ENCODE peak calls at places on chromosomes 12 and 14, in seven cellular contexts. E, A, I, V, X, G and D are unnamed samples.
A peak's percentile ranks its signal among the peaks of the same experiment; 100 is the strongest.

GRCh38 chr12:58648151-58648550 is 272.2 kb downstream of the LRIG3 start:
- DNase-seq in E (no peak), A (no peak), I (no peak), V (no peak), X (no peak), G (no peak), D (no peak)

GRCh38 chr14:24928501-24928900 is 121.4 kb downstream of the STXBP6 start:
- DNase-seq in E (no peak), A (no peak), I (no peak), V (no peak), X (no peak), G (no peak), D (no peak)

GRCh38 chr12:71661977-71662522 is 1.6 kb downstream of the ZFC3H1 start:
- DNase-seq in E (no peak), A (peak; percentile 37), I (no peak), V (no peak), X (no peak), G (no peak), D (no peak)

GRCh38 chr14:74852922-74853530 is 22.9 kb downstream of the PROX2 start:
- DNase-seq in E (no peak), A (peak; percentile 20), I (no peak), V (no peak), X (no peak), G (no peak), D (no peak)

GRCh38 chr12:79454338-79454777 is 236.4 kb downstream of the PAWR start:
- DNase-seq in E (no peak), A (peak; percentile 71), I (no peak), V (peak; percentile 68), X (no peak), G (no peak), D (no peak)

GRCh38 chr12:59398164-59398563 is 197.7 kb upstream of the SLC16A7 start:
- DNase-seq in E (no peak), A (no peak), I (no peak), V (no peak), X (no peak), G (no peak), D (no peak)

GRCh38 chr12:58671196-58671595 is 249.1 kb downstream of the LRIG3 start:
- DNase-seq in E (no peak), A (peak; percentile 4), I (no peak), V (no peak), X (no peak), G (no peak), D (no peak)

GRCh38 chr14:30610719-30611388 is 11.3 kb upstream of the SCFD1 start:
- DNase-seq in E (no peak), A (peak; percentile 78), I (peak; percentile 70), V (peak; percentile 35), X (no peak), G (no peak), D (no peak)

GRCh38 chr12:121358093-121358492 is 5.9 kb upstream of the ANAPC5 start:
- DNase-seq in E (no peak), A (no peak), I (no peak), V (no peak), X (no peak), G (no peak), D (no peak)

GRCh38 chr12:131114942-131115584 is 161.4 kb downstream of the ADGRD1 start:
- DNase-seq in E (no peak), A (no peak), I (no peak), V (no peak), X (no peak), G (peak; percentile 7), D (no peak)

GRCh38 chr12:94041833-94042232 is 106.5 kb upstream of the PLXNC1 start:
- DNase-seq in E (no peak), A (no peak), I (no peak), V (no peak), X (no peak), G (no peak), D (no peak)

GRCh38 chr12:122190842-122191668 is 8.1 kb downstream of the LRRC43 start:
- DNase-seq in E (no peak), A (peak; percentile 68), I (peak; percentile 75), V (no peak), X (peak; percentile 76), G (no peak), D (no peak)

GRCh38 chr14:65359503-65359902 is 53.0 kb upstream of the FUT8 start:
- DNase-seq in E (no peak), A (peak; percentile 66), I (no peak), V (no peak), X (no peak), G (no peak), D (no peak)

GRCh38 chr12:49976547-49976946 is 3.8 kb downstream of the AQP6 start:
- DNase-seq in E (no peak), A (no peak), I (no peak), V (no peak), X (no peak), G (no peak), D (no peak)

GRCh38 chr14:23580948-23581281 is 2.3 kb upstream of the JPH4 start:
- DNase-seq in E (no peak), A (no peak), I (no peak), V (no peak), X (no peak), G (no peak), D (no peak)

GRCh38 chr12:25328082-25328712 is 77.5 kb upstream of the KRAS start:
- DNase-seq in E (no peak), A (peak; percentile 83), I (peak; percentile 44), V (no peak), X (no peak), G (no peak), D (no peak)

DNA sequence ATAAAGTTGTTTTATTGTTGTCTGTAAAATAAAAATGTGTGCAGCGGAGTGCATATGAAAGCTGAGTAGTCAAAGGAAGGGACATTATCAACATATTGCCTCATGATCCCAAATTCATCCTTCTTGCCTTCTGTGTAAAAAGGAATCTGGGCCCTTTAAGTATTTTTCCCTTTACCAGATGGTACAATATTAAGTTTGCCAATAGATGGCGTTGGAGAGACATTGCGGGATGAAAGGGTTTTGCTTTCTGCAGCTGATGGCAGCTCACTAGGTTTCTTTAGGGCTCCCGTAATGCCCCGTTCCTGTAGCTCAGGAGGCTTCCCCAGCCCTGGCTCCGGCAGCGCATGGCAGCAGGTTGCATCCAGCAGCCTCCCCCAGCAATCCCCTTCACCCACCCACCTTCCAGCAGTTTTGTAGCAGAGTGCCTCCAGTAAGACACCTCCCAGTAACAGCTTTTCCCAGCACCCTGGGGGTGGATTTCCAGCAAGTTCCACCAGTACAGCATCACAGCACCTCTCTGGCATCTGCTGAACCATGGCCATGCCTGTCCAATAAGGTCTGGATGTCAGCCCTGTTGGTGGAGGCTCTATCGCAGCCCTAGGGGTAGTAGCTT is 354.4 kb downstream of the MED13L start:
- DNase-seq in E (no peak), A (no peak), I (no peak), V (no peak), X (no peak), G (no peak), D (no peak)
- TF ChIP-seq CTCF in E (no peak), A (no peak), I (no peak), V (no peak), X (no peak), G (no peak), D (no peak)

GRCh38 chr14:41609704-41610183 is 3.1 kb downstream of the LRFN5 start:
- DNase-seq in E (no peak), A (no peak), I (no peak), V (peak; percentile 20), X (no peak), G (peak; percentile 46), D (no peak)
- TF ChIP-seq CTCF in E (no peak), A (no peak), I (no peak), V (no peak), X (no peak), G (no peak), D (peak; percentile 30)

GRCh38 chr12:107894589-107894988 is 120.1 kb downstream of the ASCL4 start:
- DNase-seq in E (no peak), A (no peak), I (no peak), V (no peak), X (no peak), G (no peak), D (no peak)

GRCh38 chr12:107895966-107896365 is 121.5 kb downstream of the ASCL4 start:
- DNase-seq in E (no peak), A (no peak), I (no peak), V (no peak), X (no peak), G (no peak), D (no peak)

DNA sequence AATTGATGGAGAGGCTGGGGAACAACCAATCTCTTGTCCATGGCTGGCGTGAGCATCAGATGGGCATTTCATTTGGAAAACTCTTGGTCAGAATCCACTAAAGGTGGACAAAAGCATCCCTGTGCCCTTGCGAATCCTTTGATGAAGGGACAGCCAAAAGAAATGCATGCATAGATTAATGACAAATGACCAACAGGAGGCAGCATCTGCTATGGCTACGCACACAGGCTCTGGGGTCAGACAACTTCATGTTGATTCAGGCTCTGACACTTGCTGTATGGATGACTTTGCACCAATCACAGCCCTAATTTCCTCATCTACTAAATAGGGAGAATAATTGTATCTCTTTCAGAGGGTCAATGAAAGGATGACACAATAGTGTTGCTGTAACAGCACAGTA is 117.5 kb downstream of the ASCL4 start:
- DNase-seq in E (no peak), A (peak; percentile 10), I (no peak), V (no peak), X (no peak), G (no peak), D (no peak)
- TF ChIP-seq CTCF in E (no peak), A (peak; percentile 30), I (no peak), V (no peak), X (no peak), G (no peak), D (peak; percentile 29)

GRCh38 chr14:104387000-104387384 is 192.6 kb upstream of the C14orf180 start:
- DNase-seq in E (no peak), A (no peak), I (no peak), V (peak; percentile 8), X (no peak), G (no peak), D (peak; percentile 77)

GRCh38 chr14:104384776-104385071 is 194.8 kb upstream of the C14orf180 start:
- DNase-seq in E (no peak), A (no peak), I (peak; percentile 1), V (no peak), X (no peak), G (no peak), D (no peak)

GRCh38 chr14:104387385-104388010 is 192.1 kb upstream of the C14orf180 start:
- DNase-seq in E (no peak), A (no peak), I (no peak), V (peak; percentile 6), X (no peak), G (no peak), D (peak; percentile 82)

GRCh38 chr14:104385189-104386135 is 194.1 kb upstream of the C14orf180 start:
- DNase-seq in E (no peak), A (no peak), I (peak; percentile 9), V (peak; percentile 12), X (no peak), G (no peak), D (no peak)

DNA sequence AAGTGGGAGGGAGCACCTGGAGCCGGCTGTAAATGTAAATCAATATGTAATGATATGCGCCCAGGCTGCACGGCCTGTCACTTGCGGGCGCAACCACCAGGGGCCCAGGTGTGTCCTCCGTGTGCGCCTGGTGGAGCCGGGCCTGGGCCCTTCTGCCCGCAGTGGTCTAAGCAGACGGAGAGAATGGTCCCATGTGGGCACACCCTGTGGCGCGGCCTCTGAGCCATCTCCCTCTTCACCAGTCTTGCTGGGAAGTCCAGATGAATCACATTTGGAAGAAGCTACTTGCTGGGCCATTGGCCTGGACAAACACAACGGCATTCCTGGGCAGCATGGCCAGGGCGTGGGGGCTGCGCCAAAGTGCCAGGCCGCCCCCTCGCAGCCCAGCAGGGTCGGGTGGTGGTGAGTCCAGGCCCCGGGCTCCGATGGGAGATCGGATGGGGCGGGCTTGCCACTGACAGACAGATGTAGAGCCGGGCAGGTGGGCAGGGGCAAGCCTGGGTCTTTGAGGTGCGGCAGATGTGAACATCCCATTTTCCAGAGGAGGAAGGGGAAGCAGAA is 193.2 kb upstream of the C14orf180 start:
- DNase-seq in E (no peak), A (no peak), I (no peak), V (no peak), X (no peak), G (no peak), D (peak; percentile 83)
- TF ChIP-seq CTCF in E (no peak), A (no peak), I (no peak), V (no peak), X (no peak), G (no peak), D (no peak)